ENCODE peak calls at places on chromosomes 7 and 10, in nine cellular contexts. One of them, this sample, is unnamed.

GRCh38 chr10:35770817-35771355 is 128.8 kb upstream of the FZD8 start:
- DNase-seq in stimulated activated CD8-positive, alpha-beta memory T cell treated with anti-CD3 and anti-CD28 coated beads, Interleukin-2, amount 100 ng/mL, for 1 hour: no peak
- DNase-seq in right atrium auricular region: no peak
- DNase-seq in CD8-positive, alpha-beta memory T cell: no peak
- DNase-seq in spleen: no peak
- DNase-seq in coronary artery: no peak
- DNase-seq in endothelial cell of umbilical vein: no peak
- DNase-seq in hypothalamus: no peak
- DNase-seq in fibroblast of lung: no peak
- DNase-seq in this sample: no peak

GRCh38 chr10:4234661-4235060 is 449.7 kb upstream of the KLF6 start:
- DNase-seq in stimulated activated CD8-positive, alpha-beta memory T cell treated with anti-CD3 and anti-CD28 coated beads, Interleukin-2, amount 100 ng/mL, for 1 hour: peak
- DNase-seq in right atrium auricular region: no peak
- DNase-seq in CD8-positive, alpha-beta memory T cell: peak
- DNase-seq in spleen: peak
- DNase-seq in coronary artery: no peak
- DNase-seq in endothelial cell of umbilical vein: no peak
- DNase-seq in hypothalamus: no peak
- DNase-seq in fibroblast of lung: peak
- DNase-seq in this sample: no peak

GRCh38 chr7:8305104-8305503 is 43.1 kb upstream of the ICA1 start:
- DNase-seq in stimulated activated CD8-positive, alpha-beta memory T cell treated with anti-CD3 and anti-CD28 coated beads, Interleukin-2, amount 100 ng/mL, for 1 hour: no peak
- DNase-seq in right atrium auricular region: no peak
- DNase-seq in CD8-positive, alpha-beta memory T cell: no peak
- DNase-seq in spleen: no peak
- DNase-seq in coronary artery: no peak
- DNase-seq in endothelial cell of umbilical vein: no peak
- DNase-seq in hypothalamus: no peak
- DNase-seq in fibroblast of lung: no peak
- DNase-seq in this sample: no peak

GRCh38 chr7:154304231-154304630 is 252.0 kb downstream of the DPP6 start:
- DNase-seq in stimulated activated CD8-positive, alpha-beta memory T cell treated with anti-CD3 and anti-CD28 coated beads, Interleukin-2, amount 100 ng/mL, for 1 hour: no peak
- DNase-seq in right atrium auricular region: no peak
- DNase-seq in CD8-positive, alpha-beta memory T cell: no peak
- DNase-seq in spleen: no peak
- DNase-seq in coronary artery: no peak
- DNase-seq in endothelial cell of umbilical vein: no peak
- DNase-seq in hypothalamus: no peak
- DNase-seq in fibroblast of lung: no peak
- DNase-seq in this sample: no peak

GRCh38 chr10:92241158-92241500 is 49.7 kb downstream of the CPEB3 start:
- DNase-seq in stimulated activated CD8-positive, alpha-beta memory T cell treated with anti-CD3 and anti-CD28 coated beads, Interleukin-2, amount 100 ng/mL, for 1 hour: no peak
- DNase-seq in right atrium auricular region: no peak
- DNase-seq in CD8-positive, alpha-beta memory T cell: no peak
- DNase-seq in spleen: no peak
- DNase-seq in coronary artery: no peak
- DNase-seq in endothelial cell of umbilical vein: no peak
- DNase-seq in hypothalamus: no peak
- DNase-seq in fibroblast of lung: no peak
- DNase-seq in this sample: peak

GRCh38 chr7:19296617-19297016 is 151.4 kb upstream of the FERD3L start:
- DNase-seq in stimulated activated CD8-positive, alpha-beta memory T cell treated with anti-CD3 and anti-CD28 coated beads, Interleukin-2, amount 100 ng/mL, for 1 hour: no peak
- DNase-seq in right atrium auricular region: no peak
- DNase-seq in CD8-positive, alpha-beta memory T cell: no peak
- DNase-seq in spleen: no peak
- DNase-seq in coronary artery: no peak
- DNase-seq in endothelial cell of umbilical vein: no peak
- DNase-seq in hypothalamus: no peak
- DNase-seq in fibroblast of lung: no peak
- DNase-seq in this sample: no peak

GRCh38 chr7:35254496-35255416 is 856 bp upstream of the TBX20 start:
- DNase-seq in stimulated activated CD8-positive, alpha-beta memory T cell treated with anti-CD3 and anti-CD28 coated beads, Interleukin-2, amount 100 ng/mL, for 1 hour: no peak
- DNase-seq in right atrium auricular region: peak
- DNase-seq in CD8-positive, alpha-beta memory T cell: no peak
- DNase-seq in spleen: no peak
- DNase-seq in coronary artery: no peak
- DNase-seq in endothelial cell of umbilical vein: no peak
- DNase-seq in hypothalamus: no peak
- DNase-seq in fibroblast of lung: no peak
- DNase-seq in this sample: no peak

GRCh38 chr10:132534348-132535064 is 3.1 kb upstream of the INPP5A start:
- DNase-seq in stimulated activated CD8-positive, alpha-beta memory T cell treated with anti-CD3 and anti-CD28 coated beads, Interleukin-2, amount 100 ng/mL, for 1 hour: no peak
- DNase-seq in right atrium auricular region: no peak
- DNase-seq in CD8-positive, alpha-beta memory T cell: no peak
- DNase-seq in spleen: no peak
- DNase-seq in coronary artery: peak
- DNase-seq in endothelial cell of umbilical vein: no peak
- DNase-seq in hypothalamus: no peak
- DNase-seq in fibroblast of lung: no peak
- DNase-seq in this sample: peak

GRCh38 chr7:77427996-77428603 is 12.0 kb upstream of the GSAP start:
- DNase-seq in stimulated activated CD8-positive, alpha-beta memory T cell treated with anti-CD3 and anti-CD28 coated beads, Interleukin-2, amount 100 ng/mL, for 1 hour: no peak
- DNase-seq in right atrium auricular region: no peak
- DNase-seq in CD8-positive, alpha-beta memory T cell: no peak
- DNase-seq in spleen: no peak
- DNase-seq in coronary artery: no peak
- DNase-seq in endothelial cell of umbilical vein: peak
- DNase-seq in hypothalamus: no peak
- DNase-seq in fibroblast of lung: peak
- DNase-seq in this sample: peak

GRCh38 chr10:129775681-129776080 is 188.4 kb downstream of the EBF3 start:
- DNase-seq in stimulated activated CD8-positive, alpha-beta memory T cell treated with anti-CD3 and anti-CD28 coated beads, Interleukin-2, amount 100 ng/mL, for 1 hour: no peak
- DNase-seq in right atrium auricular region: no peak
- DNase-seq in CD8-positive, alpha-beta memory T cell: no peak
- DNase-seq in spleen: peak
- DNase-seq in coronary artery: peak
- DNase-seq in endothelial cell of umbilical vein: no peak
- DNase-seq in hypothalamus: no peak
- DNase-seq in fibroblast of lung: no peak
- DNase-seq in this sample: no peak

GRCh38 chr10:131211556-131211955 is 100.0 kb downstream of the TCERG1L start:
- DNase-seq in stimulated activated CD8-positive, alpha-beta memory T cell treated with anti-CD3 and anti-CD28 coated beads, Interleukin-2, amount 100 ng/mL, for 1 hour: no peak
- DNase-seq in right atrium auricular region: no peak
- DNase-seq in CD8-positive, alpha-beta memory T cell: no peak
- DNase-seq in spleen: no peak
- DNase-seq in coronary artery: peak
- DNase-seq in endothelial cell of umbilical vein: no peak
- DNase-seq in hypothalamus: no peak
- DNase-seq in fibroblast of lung: no peak
- DNase-seq in this sample: no peak

GRCh38 chr10:63260860-63261251 is 127.7 kb downstream of the NRBF2 start:
- DNase-seq in stimulated activated CD8-positive, alpha-beta memory T cell treated with anti-CD3 and anti-CD28 coated beads, Interleukin-2, amount 100 ng/mL, for 1 hour: no peak
- DNase-seq in right atrium auricular region: no peak
- DNase-seq in CD8-positive, alpha-beta memory T cell: no peak
- DNase-seq in spleen: no peak
- DNase-seq in coronary artery: no peak
- DNase-seq in endothelial cell of umbilical vein: no peak
- DNase-seq in hypothalamus: no peak
- DNase-seq in fibroblast of lung: no peak
- DNase-seq in this sample: peak

GRCh38 chr10:78779339-78779955 is 289.3 kb upstream of the ZMIZ1 start:
- DNase-seq in stimulated activated CD8-positive, alpha-beta memory T cell treated with anti-CD3 and anti-CD28 coated beads, Interleukin-2, amount 100 ng/mL, for 1 hour: no peak
- DNase-seq in right atrium auricular region: no peak
- DNase-seq in CD8-positive, alpha-beta memory T cell: no peak
- DNase-seq in spleen: peak
- DNase-seq in coronary artery: no peak
- DNase-seq in endothelial cell of umbilical vein: no peak
- DNase-seq in hypothalamus: no peak
- DNase-seq in fibroblast of lung: no peak
- DNase-seq in this sample: peak

This sample was measured in renal cortical epithelial cell.